ENCODE peak calls at places on chromosomes 3 and 15, in five cellular contexts. C is suprapubic skin, H is lower leg skin, L is uterus, W is K562. U is an unnamed sample.

GRCh38 chr3:172709776-172710708 is 825 bp downstream of the NCEH1 start:
- DNase-seq in C (peak; percentile 79), H (peak; percentile 89), L (peak; percentile 48), W (no peak), U (peak; percentile 53)

GRCh38 chr3:14602006-14602803 is 49.4 kb upstream of the CCDC174 start:
- DNase-seq in C (no peak), H (no peak), L (no peak), W (peak; percentile 43), U (no peak)

GRCh38 chr3:32321095-32321835 is 70.4 kb upstream of the CMTM7 start:
- DNase-seq in C (no peak), H (no peak), L (no peak), W (no peak), U (no peak)

GRCh38 chr3:12175844-12176453 is 17.2 kb upstream of the TIMP4 start:
- DNase-seq in C (no peak), H (no peak), L (peak; percentile 54), W (peak; percentile 67), U (peak; percentile 32)

GRCh38 chr15:40029979-40030893 is 8.7 kb downstream of the SRP14 start:
- DNase-seq in C (no peak), H (no peak), L (no peak), W (peak; percentile 37), U (peak; percentile 31)

GRCh38 chr15:66700412-66700801 is 1.6 kb upstream of the SMAD6 start:
- DNase-seq in C (no peak), H (no peak), L (no peak), W (no peak), U (peak; percentile 60)

GRCh38 chr15:83444936-83445335 is 2.2 kb upstream of the SH3GL3 start:
- DNase-seq in C (no peak), H (no peak), L (no peak), W (no peak), U (no peak)

GRCh38 chr15:100383302-100384107 is 41.7 kb upstream of the ADAMTS17 start:
- DNase-seq in C (no peak), H (no peak), L (no peak), W (no peak), U (peak; percentile 1)

GRCh38 chr3:129747982-129748381 is 141.5 kb upstream of the PLXND1 start:
- DNase-seq in C (no peak), H (no peak), L (no peak), W (no peak), U (no peak)

GRCh38 chr15:42145546-42146455 is 10.6 kb downstream of the PLA2G4F start:
- DNase-seq in C (peak; percentile 54), H (peak; percentile 85), L (peak; percentile 9), W (no peak), U (no peak)

GRCh38 chr15:95647878-95648277 is 682.6 kb upstream of the NR2F2 start:
- DNase-seq in C (no peak), H (no peak), L (no peak), W (no peak), U (no peak)

GRCh38 chr3:85838921-85839320 is 880.1 kb downstream of the CADM2 start:
- DNase-seq in C (no peak), H (no peak), L (no peak), W (no peak), U (no peak)

GRCh38 chr3:16884748-16885587 is at the start of gene PLCL2:
- DNase-seq in C (peak; percentile 70), H (peak; percentile 87), L (peak; percentile 39), W (peak; percentile 56), U (peak; percentile 57)

GRCh38 chr3:33918357-33918756 is 119.9 kb downstream of the PDCD6IP start:
- DNase-seq in C (no peak), H (no peak), L (no peak), W (no peak), U (no peak)

GRCh38 chr15:52481915-52482314 is 46.8 kb downstream of the MYO5A start:
- DNase-seq in C (no peak), H (no peak), L (no peak), W (no peak), U (no peak)

GRCh38 chr15:69990566-69991391 is 106.9 kb downstream of the TLE3 start:
- DNase-seq in C (no peak), H (no peak), L (no peak), W (no peak), U (no peak)

GRCh38 chr3:195001961-195002861 is 268.7 kb downstream of the XXYLT1 start:
- DNase-seq in C (no peak), H (peak; percentile 86), L (peak; percentile 36), W (peak; percentile 72), U (peak; percentile 67)

GRCh38 chr15:68224546-68225250 is 4.8 kb downstream of the CLN6 start:
- DNase-seq in C (peak; percentile 15), H (peak; percentile 53), L (no peak), W (peak; percentile 5), U (no peak)

GRCh38 chr15:71079208-71080044 is 35.8 kb upstream of the THSD4 start:
- DNase-seq in C (no peak), H (no peak), L (no peak), W (no peak), U (no peak)

GRCh38 chr3:123637131-123637530 is 52.3 kb upstream of the HACD2 start:
- DNase-seq in C (no peak), H (no peak), L (no peak), W (no peak), U (no peak)

GRCh38 chr3:148992027-148992634 is 791 bp downstream of the GYG1 start:
- DNase-seq in C (peak; percentile 70), H (peak; percentile 88), L (peak; percentile 48), W (no peak), U (peak; percentile 66)

GRCh38 chr3:14144423-14145075 is 19.7 kb downstream of the TMEM43 start:
- DNase-seq in C (no peak), H (peak; percentile 86), L (peak; percentile 92), W (peak; percentile 87), U (peak; percentile 72)

GRCh38 chr3:11021611-11022011 is 29.1 kb downstream of the SLC6A1 start:
- DNase-seq in C (no peak), H (no peak), L (no peak), W (no peak), U (no peak)

GRCh38 chr3:16378920-16379319 is 113.9 kb downstream of the OXNAD1 start:
- DNase-seq in C (no peak), H (no peak), L (no peak), W (no peak), U (no peak)

GRCh38 chr3:11187678-11188077 is 33.4 kb downstream of the HRH1 start:
- DNase-seq in C (no peak), H (no peak), L (no peak), W (no peak), U (no peak)

GRCh38 chr3:195214381-195214780 is 56.6 kb downstream of the XXYLT1 start:
- DNase-seq in C (no peak), H (peak; percentile 25), L (peak; percentile 12), W (no peak), U (no peak)

GRCh38 chr15:65752151-65752700 is 39.9 kb downstream of the DENND4A start:
- DNase-seq in C (no peak), H (no peak), L (no peak), W (peak; percentile 25), U (no peak)

GRCh38 chr3:165336786-165337185 is 140.6 kb upstream of the SLITRK3 start:
- DNase-seq in C (no peak), H (no peak), L (no peak), W (no peak), U (no peak)

GRCh38 chr15:69557340-69558137 is 104.9 kb downstream of the RPLP1 start:
- DNase-seq in C (no peak), H (no peak), L (no peak), W (no peak), U (no peak)

DNA sequence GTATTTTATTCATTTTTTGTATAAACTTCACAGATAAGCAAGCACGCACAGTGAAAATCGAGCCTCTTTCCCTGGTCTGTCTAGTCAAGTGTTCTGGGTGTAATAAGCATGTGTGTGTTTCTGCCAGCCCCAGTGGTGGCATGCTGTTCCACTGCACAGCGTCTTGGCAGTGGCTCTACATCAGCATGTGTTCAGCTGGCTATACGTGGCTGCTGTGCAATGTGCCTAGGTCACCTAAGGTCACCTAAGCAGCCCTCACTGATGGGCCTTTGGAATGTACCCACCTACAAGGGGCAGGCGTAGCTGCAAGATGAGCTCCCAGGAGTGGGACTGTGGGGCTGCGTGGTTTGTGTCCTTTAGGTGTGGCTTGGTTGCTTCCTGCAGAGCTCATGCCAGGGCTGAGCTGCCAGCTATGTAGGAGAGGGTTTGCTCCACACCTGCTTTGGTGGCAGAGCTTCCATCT is 4.9 kb downstream of the LIMD1 start:
- DNase-seq in C (no peak), H (peak; percentile 60), L (no peak), W (no peak), U (no peak)
- TF ChIP-seq POLR2A in C (no peak), H (no peak), L (no peak), W (no peak), U (no peak)

DNA sequence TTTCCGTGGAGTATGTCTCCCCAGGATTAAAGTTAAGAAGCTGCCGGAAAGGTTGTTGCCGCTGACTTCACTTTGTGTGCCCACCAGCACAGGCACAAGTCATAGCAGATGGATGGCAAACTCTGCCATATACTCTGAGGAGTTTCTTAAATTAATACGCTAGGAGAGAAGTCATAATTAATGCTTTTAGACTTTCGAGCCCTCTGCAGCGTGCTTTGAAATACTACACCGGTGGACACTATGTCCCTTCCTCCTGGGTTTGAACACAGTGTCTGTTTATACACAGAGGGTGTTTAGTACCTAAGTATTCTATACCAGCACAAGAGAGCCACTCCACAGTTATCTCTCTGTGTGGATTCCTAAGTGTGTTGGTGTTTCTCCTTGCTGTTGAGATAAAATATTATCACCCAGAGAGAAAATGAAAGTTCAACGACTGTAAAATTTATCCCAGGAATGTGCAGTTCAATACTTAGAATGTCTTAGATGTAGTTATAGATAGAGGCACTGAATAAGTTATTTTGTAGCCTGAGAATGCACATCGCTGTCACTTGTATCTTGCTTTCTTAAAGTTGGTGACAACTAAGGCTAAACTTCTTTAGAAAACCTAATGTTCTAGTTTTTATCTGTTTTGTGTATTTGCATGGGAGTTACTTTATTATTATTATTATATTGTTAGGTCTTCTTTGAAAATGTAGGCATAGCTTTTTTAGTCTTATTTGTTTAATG is 1.6 kb downstream of the MBNL1 start:
- DNase-seq in C (no peak), H (no peak), L (no peak), W (no peak), U (peak; percentile 84)
- TF ChIP-seq POLR2A in C (no peak), H (no peak), L (no peak), W (no peak), U (peak; percentile 63)

DNA sequence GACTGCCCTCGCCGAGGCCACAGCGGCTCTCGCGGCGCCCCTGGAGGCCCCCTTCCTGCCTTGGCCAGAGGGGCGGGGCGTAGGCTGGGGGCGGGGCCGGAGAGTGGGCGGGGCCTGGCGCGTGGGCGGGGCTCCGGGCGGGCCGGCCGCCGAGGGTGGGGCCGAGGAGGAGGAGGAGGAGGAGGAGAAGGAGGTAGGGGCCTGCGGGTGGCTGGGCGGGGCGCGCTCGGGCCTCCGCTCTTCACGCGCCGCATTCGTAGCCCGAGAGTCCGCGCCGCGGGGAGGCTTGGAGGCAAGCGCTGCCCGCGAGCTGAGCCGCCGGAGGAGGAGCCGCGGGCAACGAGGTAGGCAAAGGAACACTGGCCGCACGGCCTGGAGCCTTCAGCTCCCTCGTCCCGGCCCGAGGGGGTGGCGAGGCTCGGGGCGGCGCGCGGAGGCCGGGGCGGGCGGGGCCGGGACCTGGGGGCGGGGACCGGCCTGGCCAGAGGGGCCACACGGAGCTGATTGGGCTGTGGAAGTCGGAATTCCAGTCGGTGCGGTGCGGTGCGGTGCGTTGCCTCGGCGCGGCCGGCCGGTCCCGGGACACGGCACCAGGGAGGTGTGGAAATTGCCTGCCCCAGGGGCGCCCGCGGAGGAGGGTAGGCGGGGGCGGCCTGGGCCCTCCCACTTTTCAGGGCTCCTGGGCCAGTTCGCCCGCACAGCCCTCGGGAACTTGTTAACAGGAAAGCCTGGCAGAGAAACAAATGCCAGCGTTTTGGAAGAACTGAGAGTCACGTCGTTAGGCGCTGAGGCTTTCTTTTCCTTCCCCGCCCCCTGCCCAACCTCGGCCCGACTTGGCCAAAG is at the start of gene PPP2R3A:
- DNase-seq in C (peak; percentile 90), H (peak; percentile 96), L (peak; percentile 85), W (peak; percentile 92), U (peak; percentile 86)
- TF ChIP-seq POLR2A in C (peak; percentile 24), H (no peak), L (peak; percentile 78), W (no peak), U (no peak)

GRCh38 chr3:52532838-52533622 is 627 bp downstream of the NT5DC2 start:
- DNase-seq in C (peak; percentile 75), H (peak; percentile 90), L (peak; percentile 28), W (peak; percentile 61), U (peak; percentile 67)
- TF ChIP-seq POLR2A in C (no peak), H (no peak), L (peak; percentile 8), W (peak; percentile 40), U (peak; percentile 17)

U was measured in erythroblast.